ENCODE peak calls at places on chromosomes 6 and 20, in five cellular contexts. K, V, R, T and O are unnamed samples.

GRCh38 chr6:19663479-19663878 is 173.7 kb upstream of the ID4 start:
- DNase-seq in K (no peak), V (no peak), R (no peak), T (no peak), O (no peak)

GRCh38 chr20:32534661-32535240 is 50.4 kb downstream of the NOL4L start:
- DNase-seq in K (no peak), V (peak; percentile 50), R (no peak), T (no peak), O (no peak)

GRCh38 chr6:92538296-92538695 is 881.1 kb downstream of the EPHA7 start:
- DNase-seq in K (no peak), V (no peak), R (no peak), T (no peak), O (no peak)

GRCh38 chr20:48458003-48458377 is 369.8 kb downstream of the PREX1 start:
- DNase-seq in K (no peak), V (no peak), R (no peak), T (no peak), O (no peak)

GRCh38 chr6:14038636-14039035 is 78.9 kb upstream of the CD83 start:
- DNase-seq in K (peak; percentile 46), V (no peak), R (no peak), T (no peak), O (no peak)

GRCh38 chr6:159594106-159594749 is 98.8 kb downstream of the SOD2 start:
- DNase-seq in K (peak; percentile 25), V (no peak), R (no peak), T (no peak), O (no peak)

GRCh38 chr6:46208303-46208702 is 37.5 kb upstream of the ENPP5 start:
- DNase-seq in K (no peak), V (no peak), R (no peak), T (no peak), O (no peak)

GRCh38 chr20:47790032-47790965 is 5.0 kb upstream of the SULF2 start:
- DNase-seq in K (peak; percentile 57), V (no peak), R (no peak), T (no peak), O (no peak)

GRCh38 chr6:70371454-70372105 is 41.7 kb upstream of the FAM135A start:
- DNase-seq in K (peak; percentile 33), V (no peak), R (no peak), T (peak; percentile 56), O (peak; percentile 81)

GRCh38 chr6:1424306-1424927 is 35.0 kb downstream of the FOXF2 start:
- DNase-seq in K (peak; percentile 22), V (peak; percentile 74), R (peak; percentile 39), T (peak; percentile 35), O (peak; percentile 69)

GRCh38 chr20:33662172-33662571 is at the start of gene C20orf144:
- DNase-seq in K (no peak), V (no peak), R (peak; percentile 8), T (no peak), O (no peak)

GRCh38 chr6:2979819-2980464 is 8.6 kb upstream of the SERPINB6 start:
- DNase-seq in K (no peak), V (no peak), R (no peak), T (no peak), O (no peak)

GRCh38 chr6:150659046-150659763 is 59.5 kb downstream of the PLEKHG1 start:
- DNase-seq in K (no peak), V (no peak), R (no peak), T (no peak), O (no peak)

GRCh38 chr20:23159256-23159922 is 73.3 kb upstream of the CD93 start:
- DNase-seq in K (no peak), V (peak; percentile 9), R (no peak), T (no peak), O (no peak)

GRCh38 chr6:130913119-130913518 is 85.9 kb downstream of the SMLR1 start:
- DNase-seq in K (no peak), V (no peak), R (no peak), T (no peak), O (no peak)

GRCh38 chr6:33853736-33854135 is 49.9 kb upstream of the MLN start:
- DNase-seq in K (no peak), V (no peak), R (no peak), T (no peak), O (no peak)

GRCh38 chr6:149211046-149211571 is 106.4 kb upstream of the TAB2 start:
- DNase-seq in K (no peak), V (no peak), R (no peak), T (no peak), O (no peak)

GRCh38 chr6:3529721-3530120 is 72.9 kb upstream of the SLC22A23 start:
- DNase-seq in K (no peak), V (no peak), R (no peak), T (no peak), O (no peak)

GRCh38 chr6:158068893-158069799 is 87.5 kb downstream of the SYNJ2 start:
- DNase-seq in K (no peak), V (no peak), R (no peak), T (no peak), O (peak; percentile 82)

GRCh38 chr6:27297857-27298730 is 14.0 kb downstream of the POM121L2 start:
- DNase-seq in K (no peak), V (peak; percentile 76), R (no peak), T (no peak), O (peak; percentile 56)

GRCh38 chr6:14478396-14479225 is 361.0 kb downstream of the CD83 start:
- DNase-seq in K (no peak), V (no peak), R (no peak), T (no peak), O (no peak)

GRCh38 chr6:71404145-71404966 is 115.7 kb downstream of the OGFRL1 start:
- DNase-seq in K (no peak), V (no peak), R (no peak), T (no peak), O (peak; percentile 74)

GRCh38 chr20:10649817-10650200 is 24.0 kb downstream of the JAG1 start:
- DNase-seq in K (no peak), V (no peak), R (no peak), T (no peak), O (no peak)

GRCh38 chr6:89500486-89501020 is 67.6 kb downstream of the ANKRD6 start:
- DNase-seq in K (no peak), V (no peak), R (no peak), T (no peak), O (no peak)

GRCh38 chr6:153790048-153790447 is 249.0 kb upstream of the OPRM1 start:
- DNase-seq in K (peak; percentile 83), V (peak; percentile 34), R (no peak), T (peak; percentile 17), O (peak; percentile 38)

GRCh38 chr6:11282245-11282644 is 49.8 kb upstream of the NEDD9 start:
- DNase-seq in K (no peak), V (no peak), R (no peak), T (no peak), O (no peak)

GRCh38 chr20:1323256-1323655 is 5.7 kb downstream of the SDCBP2 start:
- DNase-seq in K (no peak), V (no peak), R (no peak), T (no peak), O (no peak)

GRCh38 chr6:169689247-169689646 is 12.6 kb downstream of the WDR27 start:
- DNase-seq in K (peak; percentile 42), V (no peak), R (no peak), T (no peak), O (no peak)

GRCh38 chr20:31594002-31594557 is 11.0 kb upstream of the ID1 start:
- DNase-seq in K (no peak), V (no peak), R (no peak), T (no peak), O (no peak)

GRCh38 chr6:31806470-31807272 is at the start of gene LSM2:
- DNase-seq in K (peak; percentile 89), V (peak; percentile 96), R (peak; percentile 100), T (peak; percentile 95), O (peak; percentile 99)

GRCh38 chr6:159969204-159969912 is 476 bp downstream of the IGF2R start:
- DNase-seq in K (no peak), V (no peak), R (no peak), T (no peak), O (no peak)

GRCh38 chr6:15493437-15494168 is 169.2 kb downstream of the DTNBP1 start:
- DNase-seq in K (no peak), V (peak; percentile 58), R (no peak), T (no peak), O (no peak)

GRCh38 chr20:61055642-61056041 is 196.4 kb upstream of the CDH4 start:
- DNase-seq in K (no peak), V (no peak), R (no peak), T (no peak), O (no peak)

GRCh38 chr20:8414611-8415274 is 282.7 kb downstream of the PLCB1 start:
- DNase-seq in K (peak; percentile 49), V (no peak), R (no peak), T (peak; percentile 17), O (no peak)